ENCODE peak calls at places on chromosome 5, in nine cellular contexts. J, P, U, A, W, K, G, V and B are unnamed samples.

GRCh38 chr5:74371621-74372020 is 268.9 kb downstream of the ENC1 start:
- DNase-seq in W (no peak), P (no peak), A (no peak), U (no peak), G (no peak), K (no peak), J (no peak), V (no peak), B (no peak)

GRCh38 chr5:173055722-173055982 is 500 bp upstream of the CREBRF start:
- DNase-seq in P (no peak), A (no peak), K (no peak), U (peak; percentile 20), G (no peak), V (no peak), W (no peak), J (no peak), B (no peak)

GRCh38 chr5:11234501-11234911 is 473.5 kb upstream of the DAP start:
- DNase-seq in P (no peak), U (peak; percentile 39), V (no peak), W (no peak), J (no peak), G (peak; percentile 58), K (no peak), A (no peak), B (no peak)

GRCh38 chr5:67643531-67643930 is 446.9 kb upstream of the CD180 start:
- DNase-seq in J (no peak), A (no peak), V (no peak), G (no peak), W (no peak), P (no peak), K (no peak), U (no peak), B (no peak)

GRCh38 chr5:139882961-139883539 is 87.4 kb downstream of the PSD2 start:
- DNase-seq in J (no peak), U (no peak), K (no peak), A (no peak), P (no peak), V (no peak), W (no peak), G (no peak), B (no peak)

GRCh38 chr5:114924784-114925183 is 244.9 kb downstream of the TRIM36 start:
- DNase-seq in P (no peak), V (no peak), G (no peak), K (no peak), W (no peak), J (no peak), U (no peak), A (no peak), B (no peak)

GRCh38 chr5:36786613-36787012 is 90.0 kb upstream of the NIPBL start:
- DNase-seq in A (no peak), P (no peak), G (no peak), U (no peak), W (no peak), V (no peak), K (no peak), J (no peak), B (no peak)

GRCh38 chr5:119483155-119483554 is 30.9 kb downstream of the HSD17B4 start:
- DNase-seq in A (no peak), J (no peak), W (no peak), G (no peak), U (no peak), P (no peak), V (no peak), K (no peak), B (no peak)

GRCh38 chr5:6370580-6370979 is 7.8 kb downstream of the MED10 start:
- DNase-seq in W (no peak), J (no peak), A (no peak), P (no peak), K (no peak), G (peak; percentile 24), V (no peak), U (no peak), B (no peak)

GRCh38 chr5:76544268-76544926 is 78.8 kb downstream of the F2RL2 start:
- DNase-seq in V (peak; percentile 51), W (no peak), G (peak; percentile 74), K (no peak), J (peak; percentile 46), P (no peak), U (peak; percentile 73), A (no peak), B (no peak)

GRCh38 chr5:170625221-170626165 is 121.7 kb downstream of the KCNIP1 start:
- DNase-seq in J (no peak), A (no peak), G (peak; percentile 44), P (no peak), U (no peak), V (no peak), K (no peak), W (no peak), B (no peak)

GRCh38 chr5:40914835-40915234 is 5.5 kb downstream of the C7 start:
- DNase-seq in K (no peak), P (no peak), W (no peak), A (no peak), J (no peak), V (no peak), G (no peak), U (no peak), B (no peak)

GRCh38 chr5:138033916-138034315 is 1.0 kb upstream of the FAM13B start:
- DNase-seq in U (no peak), J (no peak), V (no peak), W (no peak), K (no peak), A (no peak), P (no peak), G (no peak), B (no peak)

GRCh38 chr5:134149571-134150303 is 27.0 kb downstream of the SKP1 start:
- DNase-seq in P (no peak), J (no peak), W (no peak), K (peak; percentile 20), A (no peak), U (no peak), G (no peak), V (no peak), B (no peak)

GRCh38 chr5:136729901-136730355 is 364.6 kb upstream of the TRPC7 start:
- DNase-seq in W (no peak), J (no peak), K (no peak), P (no peak), G (no peak), A (no peak), V (no peak), U (no peak), B (no peak)

GRCh38 chr5:98403131-98403530 is 370.3 kb upstream of the RGMB start:
- DNase-seq in W (no peak), J (no peak), K (no peak), P (no peak), A (no peak), U (no peak), G (no peak), V (no peak), B (no peak)

GRCh38 chr5:92980491-92980890 is 600.5 kb downstream of the NR2F1-AS1 start:
- DNase-seq in A (no peak), J (no peak), U (no peak), V (no peak), G (no peak), K (no peak), P (no peak), W (no peak), B (no peak)

GRCh38 chr5:38445374-38446028 is 110.9 kb downstream of the LIFR start:
- DNase-seq in W (no peak), A (no peak), U (no peak), G (peak; percentile 66), V (no peak), P (no peak), J (no peak), K (no peak), B (no peak)

GRCh38 chr5:122126711-122127385 is 2.5 kb upstream of the ZNF474 start:
- DNase-seq in J (no peak), V (no peak), U (no peak), K (no peak), A (no peak), W (no peak), G (no peak), P (no peak), B (no peak)